ENCODE peak calls at places on chromosomes 3 and 15, in four cellular contexts. A, D, G and N are unnamed samples.
A peak's percentile ranks its signal among the peaks of the same experiment; 100 is the strongest.

GRCh38 chr3:13492048-13492447 is 11.9 kb downstream of the HDAC11 start:
- DNase-seq in G (no peak), D (no peak), A (no peak), N (no peak)

GRCh38 chr3:184785856-184786255 is 26.1 kb upstream of the VPS8 start:
- DNase-seq in D (no peak), A (no peak), G (no peak), N (peak; percentile 60)

GRCh38 chr15:69460481-69460880 is 7.9 kb downstream of the RPLP1 start:
- DNase-seq in D (no peak), G (no peak), A (no peak), N (no peak)

GRCh38 chr3:133856316-133856715 is 39.4 kb downstream of the RAB6B start:
- DNase-seq in A (no peak), G (no peak), D (no peak), N (no peak)

GRCh38 chr3:47647550-47647949 is 68.9 kb upstream of the CSPG5 start:
- DNase-seq in A (no peak), D (no peak), G (no peak), N (no peak)

GRCh38 chr3:153445817-153446216 is 283.8 kb downstream of the RAP2B start:
- DNase-seq in A (no peak), D (no peak), G (no peak), N (no peak)

GRCh38 chr3:38646630-38647029 is 2.9 kb downstream of the SCN5A start:
- DNase-seq in D (peak; percentile 74), G (no peak), A (peak; percentile 60), N (peak; percentile 59)

GRCh38 chr15:51336011-51336410 is 2.4 kb downstream of the CYP19A1 start:
- DNase-seq in G (no peak), A (peak; percentile 19), D (no peak), N (no peak)

GRCh38 chr3:64023861-64024223 is 548 bp upstream of the PSMD6 start:
- DNase-seq in D (no peak), G (no peak), A (no peak), N (no peak)

GRCh38 chr15:42145546-42146455 is 10.6 kb downstream of the PLA2G4F start:
- DNase-seq in A (no peak), G (no peak), D (no peak), N (no peak)

GRCh38 chr3:132464066-132464465 is 46.8 kb downstream of the DNAJC13 start:
- DNase-seq in D (no peak), G (no peak), A (no peak), N (no peak)

GRCh38 chr3:152405915-152406802 is 137.4 kb downstream of the MBNL1 start:
- DNase-seq in A (no peak), G (no peak), D (no peak), N (peak; percentile 80)

GRCh38 chr3:195921334-195921771 is 13.0 kb upstream of the TNK2 start:
- DNase-seq in G (no peak), A (peak; percentile 41), D (no peak), N (peak; percentile 54)

GRCh38 chr15:66673410-66674322 is 28.4 kb upstream of the SMAD6 start:
- DNase-seq in G (peak; percentile 60), A (peak; percentile 91), D (peak; percentile 89), N (no peak)

GRCh38 chr3:90080988-90081387 is 973.6 kb downstream of the EPHA3 start:
- DNase-seq in A (no peak), D (peak; percentile 40), G (no peak), N (peak; percentile 15)

GRCh38 chr15:68405426-68406250 is 26.3 kb downstream of the ITGA11 start:
- DNase-seq in A (no peak), G (no peak), D (no peak), N (no peak)

GRCh38 chr15:31471731-31472430 is 145.2 kb downstream of the KLF13 start:
- DNase-seq in A (no peak), D (no peak), G (no peak), N (no peak)

GRCh38 chr15:77630956-77631789 is 1.5 kb downstream of the LINGO1 start:
- DNase-seq in A (peak; percentile 32), G (no peak), D (peak; percentile 77), N (no peak)

GRCh38 chr3:2098398-2099027 is at the start of gene CNTN4:
- DNase-seq in G (no peak), A (no peak), D (peak; percentile 97), N (peak; percentile 89)

GRCh38 chr3:105139851-105140560 is 226.7 kb upstream of the ALCAM start:
- DNase-seq in G (no peak), D (no peak), A (no peak), N (no peak)

GRCh38 chr15:80010131-80010673 is 39.2 kb upstream of the BCL2A1 start:
- DNase-seq in D (no peak), G (no peak), A (no peak), N (no peak)

GRCh38 chr15:48380183-48380582 is 49.0 kb downstream of the DUT start:
- DNase-seq in A (no peak), D (no peak), G (no peak), N (no peak)

GRCh38 chr3:111073186-111073585 is 1.6 kb downstream of the NECTIN3 start:
- DNase-seq in D (no peak), G (no peak), A (no peak), N (no peak)

GRCh38 chr15:37045859-37046318 is 54.5 kb downstream of the MEIS2 start:
- DNase-seq in A (no peak), D (peak; percentile 93), G (no peak), N (no peak)

GRCh38 chr3:58824777-58825176 is 158.2 kb upstream of the FAM3D start:
- DNase-seq in D (no peak), G (no peak), A (no peak), N (no peak)

GRCh38 chr3:123448503-123449091 is at the start of gene ADCY5:
- DNase-seq in A (no peak), D (peak; percentile 61), G (no peak), N (no peak)

GRCh38 chr3:52144034-52144795 is 10.0 kb downstream of the POC1A start:
- DNase-seq in G (peak; percentile 34), D (peak; percentile 86), A (peak; percentile 86), N (peak; percentile 63)

GRCh38 chr15:83830381-83830780 is 176.5 kb downstream of the ADAMTSL3 start:
- DNase-seq in A (no peak), G (no peak), D (no peak), N (no peak)

GRCh38 chr3:32411442-32411841 is 19.8 kb downstream of the CMTM7 start:
- DNase-seq in G (no peak), D (no peak), A (no peak), N (no peak)

GRCh38 chr3:46276497-46277099 is 34.3 kb downstream of the CCR3 start:
- DNase-seq in D (peak; percentile 44), A (peak; percentile 61), G (peak; percentile 39), N (peak; percentile 3)

GRCh38 chr3:27667751-27668150 is 54.4 kb downstream of the EOMES start:
- DNase-seq in G (no peak), A (no peak), D (no peak), N (no peak)

GRCh38 chr3:153625506-153625905 is 463.5 kb downstream of the RAP2B start:
- DNase-seq in D (no peak), A (no peak), G (no peak), N (peak; percentile 29)

GRCh38 chr15:64919721-64920120 is 8.0 kb downstream of the ANKDD1A start:
- DNase-seq in D (no peak), A (no peak), G (no peak), N (no peak)

GRCh38 chr15:99481406-99481805 is 84.4 kb upstream of the MEF2A start:
- DNase-seq in A (no peak), D (no peak), G (no peak), N (no peak)

GRCh38 chr3:81339040-81339845 is 422.2 kb downstream of the GBE1 start:
- DNase-seq in G (no peak), A (peak; percentile 6), D (peak; percentile 11), N (peak; percentile 12)

GRCh38 chr3:136612512-136612911 is 139.7 kb downstream of the STAG1 start:
- DNase-seq in G (no peak), A (no peak), D (no peak), N (no peak)
- TF ChIP-seq CTCF in G (no peak), A (no peak), D (no peak), N (no peak)

GRCh38 chr15:75130597-75131268 is 70.9 kb upstream of the C15orf39 start:
- DNase-seq in D (no peak), G (no peak), A (no peak), N (no peak)
- H3K4me3 ChIP-seq in D (no peak overlapping the region), G (no peak overlapping the region), A (no peak overlapping the region), N (no peak overlapping the region)

DNA sequence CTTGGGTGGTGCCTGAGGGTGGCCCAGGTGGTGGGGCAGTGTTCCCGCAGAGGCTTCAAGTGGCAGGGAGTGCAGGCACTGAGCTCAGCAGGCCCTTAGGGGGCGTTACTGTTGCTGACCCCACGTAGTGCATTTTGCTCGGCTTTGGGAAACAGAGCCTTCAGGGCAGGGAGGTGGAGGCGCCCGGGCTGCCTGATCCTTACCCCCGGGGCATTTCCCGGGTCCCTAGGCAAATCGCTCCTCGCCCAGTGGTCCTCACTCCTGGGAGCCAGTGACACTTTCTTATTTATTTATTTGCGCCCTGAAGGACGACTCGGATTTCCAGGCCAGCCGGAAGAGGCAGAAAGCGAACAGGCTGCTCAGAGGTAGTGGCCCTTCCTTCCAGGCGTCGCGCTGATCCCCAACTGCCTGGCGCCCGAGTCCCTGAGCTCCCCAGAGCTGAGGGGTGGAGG is 10.1 kb upstream of the FOXB1 start:
- DNase-seq in G (no peak), A (no peak), D (peak; percentile 77), N (no peak)
- TF ChIP-seq EZH2 in G (no peak), A (no peak), D (no peak), N (no peak)

GRCh38 chr3:102531686-102532085 is 96.9 kb downstream of the ZPLD1 start:
- DNase-seq in G (no peak), A (no peak), D (no peak), N (no peak)

GRCh38 chr3:102526865-102527264 is 92.0 kb downstream of the ZPLD1 start:
- DNase-seq in A (no peak), D (no peak), G (no peak), N (no peak)

GRCh38 chr3:102528727-102529126 is 93.9 kb downstream of the ZPLD1 start:
- DNase-seq in A (no peak), G (no peak), D (no peak), N (no peak)

GRCh38 chr3:102530443-102531195 is 95.8 kb downstream of the ZPLD1 start:
- DNase-seq in A (no peak), G (no peak), D (no peak), N (no peak)

DNA sequence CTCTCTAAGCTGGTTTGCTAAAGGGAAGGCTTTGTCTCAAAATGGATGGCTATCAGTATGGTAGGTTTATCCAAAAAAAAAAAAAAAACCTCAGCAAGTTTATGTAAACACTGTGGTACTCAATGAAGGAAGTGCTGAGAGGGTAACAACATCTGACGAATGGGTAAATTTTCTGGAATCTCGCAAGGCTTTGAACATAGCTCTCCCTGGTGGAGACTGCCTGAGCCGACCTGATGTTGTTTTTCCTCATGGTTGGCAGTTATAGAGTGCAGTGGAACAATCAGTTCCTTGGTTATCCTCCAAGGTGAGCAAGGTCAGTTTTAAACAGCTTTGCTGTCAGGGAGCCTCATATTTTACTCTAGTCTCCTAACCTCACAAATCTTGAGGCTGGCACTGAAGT is 94.6 kb downstream of the ZPLD1 start:
- DNase-seq in G (peak; percentile 39), D (peak; percentile 41), A (no peak), N (peak; percentile 66)
- TF ChIP-seq CTCF in G (peak; percentile 61), D (peak; percentile 56), A (no peak), N (peak; percentile 78)